ENCODE peak calls at places on chromosome 18, in seven cellular contexts. O is H9, E is GM23248, W is fibroblast of lung, D is HCT116, I is GM12878, H is IMR-90. G is an unnamed sample.

GRCh38 chr18:56815926-56816325 is 164.8 kb downstream of the WDR7 start:
- DNase-seq in O (no peak), E (no peak), W (no peak), D (no peak), I (no peak), H (no peak), G (no peak)

GRCh38 chr18:76402026-76402990 is 92.7 kb downstream of the ZNF516 start:
- DNase-seq in O (peak; percentile 23), E (no peak), W (no peak), D (no peak), I (no peak), H (no peak), G (no peak)

GRCh38 chr18:5297582-5297981 is 2.1 kb upstream of the ZBTB14 start:
- DNase-seq in O (no peak), E (no peak), W (no peak), D (no peak), I (no peak), H (no peak), G (no peak)

GRCh38 chr18:75937306-75937705 is 509.8 kb upstream of the SMIM21 start:
- DNase-seq in O (no peak), E (no peak), W (no peak), D (no peak), I (no peak), H (no peak), G (peak; percentile 50)

GRCh38 chr18:64208531-64208930 is 59.6 kb upstream of the LINC00305 start:
- DNase-seq in O (no peak), E (no peak), W (no peak), D (no peak), I (no peak), H (no peak), G (no peak)

GRCh38 chr18:39523281-39523680 is 1957.7 kb upstream of the CELF4 start:
- DNase-seq in O (no peak), E (peak; percentile 60), W (peak; percentile 29), D (peak; percentile 40), I (no peak), H (peak; percentile 57), G (no peak)

GRCh38 chr18:6261938-6262337 is 152.8 kb downstream of the L3MBTL4 start:
- DNase-seq in O (no peak), E (no peak), W (no peak), D (no peak), I (no peak), H (no peak), G (no peak)

GRCh38 chr18:67428148-67428547 is 88.4 kb downstream of the DSEL start:
- DNase-seq in O (no peak), E (peak; percentile 36), W (peak; percentile 5), D (no peak), I (no peak), H (peak; percentile 49), G (no peak)

GRCh38 chr18:5955861-5956260 is 60.5 kb upstream of the TMEM200C start:
- DNase-seq in O (no peak), E (no peak), W (peak; percentile 26), D (no peak), I (no peak), H (peak; percentile 33), G (no peak)

GRCh38 chr18:58532298-58532697 is 96.6 kb downstream of the ALPK2 start:
- DNase-seq in O (no peak), E (peak; percentile 18), W (no peak), D (no peak), I (no peak), H (no peak), G (no peak)
- H3K27me3 ChIP-seq in O (no peaks in the 10 kb centered on the region), E (no peaks in the 10 kb centered on the region), W (no peaks in the 10 kb centered on the region), D (no peaks in the 10 kb centered on the region), I (no peaks in the 10 kb centered on the region), H (no peaks in the 10 kb centered on the region), G (no peaks in the 10 kb centered on the region)

DNA sequence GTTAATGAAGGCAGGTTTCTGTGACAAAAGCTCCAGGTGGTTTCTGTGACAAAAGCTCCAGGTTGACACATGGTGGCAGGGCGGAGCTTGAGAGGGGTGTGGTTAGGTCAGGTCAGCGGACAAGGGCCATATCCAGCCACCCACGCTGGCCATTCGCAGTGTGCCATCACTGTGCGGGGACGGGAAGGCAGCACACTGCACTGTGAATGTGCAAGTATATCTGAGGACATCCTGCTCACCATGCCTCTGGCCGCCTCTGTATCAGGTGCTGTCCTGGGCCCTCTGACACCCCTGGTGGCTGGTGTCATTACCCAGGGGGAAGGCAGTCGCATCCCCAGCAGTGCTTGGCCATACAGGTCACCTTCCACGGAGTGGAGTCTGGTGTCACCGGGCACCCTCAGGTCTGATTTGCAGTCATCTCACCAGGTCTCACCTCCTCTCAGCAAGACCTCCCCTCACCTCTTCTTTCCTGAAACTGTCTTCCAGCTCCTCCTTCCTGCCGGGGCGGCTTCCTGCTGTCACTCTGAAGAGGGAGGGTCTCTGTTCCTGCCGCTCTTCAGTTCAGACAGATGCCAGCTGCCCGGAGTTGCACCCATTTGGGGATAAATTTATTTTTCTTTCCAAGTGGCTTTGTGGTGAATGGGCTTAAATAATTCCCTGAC is 34.9 kb downstream of the CTIF start:
- DNase-seq in O (peak; percentile 48), E (no peak), W (no peak), D (no peak), I (no peak), H (no peak), G (peak; percentile 35)
- H4K20me1 ChIP-seq in O (no peaks in the 10 kb centered on the region), E (peaks cover 27% of the 10 kb centered on the region), W (no peaks in the 10 kb centered on the region), D (no peaks in the 10 kb centered on the region), I (no peaks in the 10 kb centered on the region), H (peaks cover 94% of the 10 kb centered on the region), G (peaks cover 7% of the 10 kb centered on the region)

DNA sequence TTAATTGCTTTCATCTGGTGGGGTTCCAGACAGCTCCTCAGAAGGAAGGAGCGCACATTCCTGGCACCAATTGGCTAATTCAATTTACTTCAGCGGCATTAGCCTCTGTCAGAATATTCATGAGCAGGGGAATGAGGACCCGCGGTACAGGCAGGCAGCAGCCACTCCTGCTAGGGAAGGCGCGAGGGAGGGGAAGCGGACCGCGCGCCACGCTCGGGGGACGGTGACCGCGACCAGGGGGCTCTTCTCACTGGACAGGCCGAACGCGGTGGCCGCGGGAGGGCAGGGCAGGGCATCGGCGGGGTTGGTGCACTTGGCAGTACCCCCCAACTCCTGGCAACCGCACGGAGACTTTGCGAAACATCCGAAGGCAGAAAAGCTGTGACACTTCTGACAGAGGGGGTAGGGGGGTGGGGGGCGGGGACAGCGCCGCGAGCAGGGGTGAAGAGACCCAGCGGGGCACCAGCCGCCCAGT is at the start of gene CDH20:
- DNase-seq in O (peak; percentile 72), E (no peak), W (no peak), D (no peak), I (no peak), H (no peak), G (peak; percentile 86)
- H3K27me3 ChIP-seq in O (peaks cover 4% of the 10 kb centered on the region), E (peaks cover 6% of the 10 kb centered on the region), W (peaks cover 14% of the 10 kb centered on the region), D (peaks cover 7% of the 10 kb centered on the region), I (no peaks in the 10 kb centered on the region), H (peaks cover 35% of the 10 kb centered on the region), G (peaks cover 45% of the 10 kb centered on the region)

DNA sequence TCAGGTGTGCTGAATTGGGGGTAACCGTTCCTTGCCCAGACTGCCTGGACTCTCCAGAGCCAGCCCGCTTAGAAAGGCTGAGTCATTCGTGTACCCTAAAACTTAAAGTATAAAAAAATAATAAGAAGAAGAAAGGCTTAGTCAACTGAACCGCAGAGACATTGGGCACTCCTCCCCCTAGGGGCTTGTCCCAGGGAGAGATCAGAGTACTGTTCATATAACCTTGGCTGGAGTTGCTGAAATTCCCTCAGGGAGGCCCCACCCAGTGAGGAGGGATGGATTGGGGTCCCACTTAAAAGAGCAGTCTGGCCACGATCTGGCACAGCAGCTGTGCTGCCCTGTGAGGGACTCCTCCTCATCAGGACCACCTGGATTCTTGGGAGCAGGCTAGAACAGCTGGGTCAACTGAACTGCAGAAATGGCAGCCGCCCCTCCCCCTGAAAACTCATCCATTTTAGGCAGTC is 37.2 kb downstream of the ANKRD12 start:
- DNase-seq in O (no peak), E (no peak), W (no peak), D (no peak), I (no peak), H (no peak), G (no peak)
- H4K20me1 ChIP-seq in O (no peaks in the 10 kb centered on the region), E (peaks cover 10% of the 10 kb centered on the region), W (no peaks in the 10 kb centered on the region), D (no peaks in the 10 kb centered on the region), I (no peaks in the 10 kb centered on the region), H (peaks cover 53% of the 10 kb centered on the region), G (no peaks in the 10 kb centered on the region)